ENCODE peak calls at places on chromosomes 1 and 21, in eight cellular contexts. One of them, this sample, is unnamed.

GRCh38 chr21:37463083-37463780 is 96.7 kb downstream of the DYRK1A start:
- DNase-seq in sigmoid colon: no peak
- DNase-seq in lower leg skin: no peak
- DNase-seq in endothelial cell of umbilical vein: peak
- DNase-seq in GM12892: no peak
- DNase-seq in body of pancreas: no peak
- DNase-seq in Peyer's patch: no peak
- DNase-seq in ovary: no peak
- DNase-seq in this sample: peak

GRCh38 chr21:45270306-45270821 is 17.3 kb downstream of the POFUT2 start:
- DNase-seq in sigmoid colon: peak
- DNase-seq in body of pancreas: peak
- DNase-seq in ovary: peak
- DNase-seq in Peyer's patch: peak
- DNase-seq in lower leg skin: no peak
- DNase-seq in GM12892: no peak
- DNase-seq in endothelial cell of umbilical vein: no peak
- DNase-seq in this sample: no peak

GRCh38 chr1:245154429-245155185 is at the start of gene KIF26B:
- DNase-seq in ovary: peak
- DNase-seq in endothelial cell of umbilical vein: peak
- DNase-seq in body of pancreas: peak
- DNase-seq in GM12892: peak
- DNase-seq in sigmoid colon: no peak
- DNase-seq in Peyer's patch: no peak
- DNase-seq in lower leg skin: no peak
- DNase-seq in this sample: peak

GRCh38 chr1:3160647-3161046 is 91.6 kb downstream of the PRDM16 start:
- DNase-seq in Peyer's patch: no peak
- DNase-seq in body of pancreas: no peak
- DNase-seq in ovary: no peak
- DNase-seq in GM12892: no peak
- DNase-seq in endothelial cell of umbilical vein: no peak
- DNase-seq in sigmoid colon: no peak
- DNase-seq in lower leg skin: no peak
- DNase-seq in this sample: no peak

GRCh38 chr1:236853916-236854601 is 59.0 kb downstream of the MTR start:
- DNase-seq in endothelial cell of umbilical vein: no peak
- DNase-seq in body of pancreas: no peak
- DNase-seq in sigmoid colon: no peak
- DNase-seq in Peyer's patch: no peak
- DNase-seq in GM12892: no peak
- DNase-seq in lower leg skin: no peak
- DNase-seq in ovary: no peak
- DNase-seq in this sample: no peak

GRCh38 chr1:110235839-110236682 is 25.9 kb downstream of the KCNC4 start:
- DNase-seq in body of pancreas: no peak
- DNase-seq in sigmoid colon: no peak
- DNase-seq in lower leg skin: no peak
- DNase-seq in ovary: no peak
- DNase-seq in Peyer's patch: no peak
- DNase-seq in endothelial cell of umbilical vein: peak
- DNase-seq in GM12892: no peak
- DNase-seq in this sample: peak

GRCh38 chr1:39204441-39205081 is at the start of gene MACF1:
- DNase-seq in body of pancreas: no peak
- DNase-seq in ovary: peak
- DNase-seq in GM12892: no peak
- DNase-seq in sigmoid colon: peak
- DNase-seq in endothelial cell of umbilical vein: peak
- DNase-seq in Peyer's patch: peak
- DNase-seq in lower leg skin: peak
- DNase-seq in this sample: peak

GRCh38 chr1:3403011-3403345 is 51.5 kb upstream of the ARHGEF16 start:
- DNase-seq in GM12892: no peak
- DNase-seq in Peyer's patch: no peak
- DNase-seq in lower leg skin: no peak
- DNase-seq in sigmoid colon: no peak
- DNase-seq in endothelial cell of umbilical vein: no peak
- DNase-seq in body of pancreas: no peak
- DNase-seq in ovary: no peak
- DNase-seq in this sample: no peak

GRCh38 chr21:29423051-29423450 is 124.3 kb downstream of the BACH1 start:
- DNase-seq in body of pancreas: no peak
- DNase-seq in lower leg skin: no peak
- DNase-seq in Peyer's patch: no peak
- DNase-seq in sigmoid colon: no peak
- DNase-seq in ovary: no peak
- DNase-seq in endothelial cell of umbilical vein: no peak
- DNase-seq in GM12892: no peak
- DNase-seq in this sample: no peak

GRCh38 chr1:171983584-171983983 is 142.3 kb downstream of the DNM3 start:
- DNase-seq in Peyer's patch: no peak
- DNase-seq in lower leg skin: no peak
- DNase-seq in ovary: no peak
- DNase-seq in sigmoid colon: no peak
- DNase-seq in GM12892: no peak
- DNase-seq in endothelial cell of umbilical vein: peak
- DNase-seq in body of pancreas: no peak
- DNase-seq in this sample: no peak

GRCh38 chr1:67626495-67627235 is 58.3 kb upstream of the GADD45A start:
- DNase-seq in GM12892: no peak
- DNase-seq in body of pancreas: no peak
- DNase-seq in lower leg skin: no peak
- DNase-seq in Peyer's patch: no peak
- DNase-seq in ovary: no peak
- DNase-seq in endothelial cell of umbilical vein: peak
- DNase-seq in sigmoid colon: no peak
- DNase-seq in this sample: no peak

GRCh38 chr1:1080122-1080753 is 6.1 kb upstream of the RNF223 start:
- DNase-seq in Peyer's patch: peak
- DNase-seq in lower leg skin: no peak
- DNase-seq in ovary: peak
- DNase-seq in GM12892: peak
- DNase-seq in body of pancreas: peak
- DNase-seq in sigmoid colon: peak
- DNase-seq in endothelial cell of umbilical vein: peak
- DNase-seq in this sample: peak

GRCh38 chr1:151611288-151611790 is 511 bp upstream of the SNX27 start:
- DNase-seq in GM12892: no peak
- DNase-seq in body of pancreas: no peak
- DNase-seq in Peyer's patch: peak
- DNase-seq in endothelial cell of umbilical vein: no peak
- DNase-seq in ovary: no peak
- DNase-seq in sigmoid colon: peak
- DNase-seq in lower leg skin: peak
- DNase-seq in this sample: peak

GRCh38 chr1:174262747-174263241 is 103.5 kb downstream of the RABGAP1L start:
- DNase-seq in Peyer's patch: no peak
- DNase-seq in body of pancreas: no peak
- DNase-seq in ovary: no peak
- DNase-seq in GM12892: no peak
- DNase-seq in endothelial cell of umbilical vein: peak
- DNase-seq in sigmoid colon: no peak
- DNase-seq in lower leg skin: no peak
- DNase-seq in this sample: peak

GRCh38 chr1:21174638-21175323 is 1.9 kb downstream of the EIF4G3 start:
- DNase-seq in sigmoid colon: no peak
- DNase-seq in GM12892: no peak
- DNase-seq in body of pancreas: no peak
- DNase-seq in Peyer's patch: no peak
- DNase-seq in endothelial cell of umbilical vein: peak
- DNase-seq in lower leg skin: no peak
- DNase-seq in ovary: no peak
- DNase-seq in this sample: no peak

GRCh38 chr1:7671676-7672075 is 99.4 kb upstream of the VAMP3 start:
- DNase-seq in body of pancreas: no peak
- DNase-seq in Peyer's patch: no peak
- DNase-seq in sigmoid colon: no peak
- DNase-seq in ovary: no peak
- DNase-seq in lower leg skin: no peak
- DNase-seq in GM12892: no peak
- DNase-seq in endothelial cell of umbilical vein: no peak
- DNase-seq in this sample: no peak

GRCh38 chr1:8097077-8097799 is 71.1 kb upstream of the ERRFI1 start:
- DNase-seq in ovary: no peak
- DNase-seq in Peyer's patch: peak
- DNase-seq in endothelial cell of umbilical vein: peak
- DNase-seq in body of pancreas: no peak
- DNase-seq in lower leg skin: no peak
- DNase-seq in sigmoid colon: no peak
- DNase-seq in GM12892: no peak
- DNase-seq in this sample: no peak

GRCh38 chr1:70220517-70221240 is 501 bp upstream of the SRSF11 start:
- DNase-seq in Peyer's patch: no peak
- DNase-seq in endothelial cell of umbilical vein: no peak
- DNase-seq in GM12892: no peak
- DNase-seq in lower leg skin: no peak
- DNase-seq in sigmoid colon: no peak
- DNase-seq in body of pancreas: no peak
- DNase-seq in ovary: no peak
- DNase-seq in this sample: peak

GRCh38 chr1:70220015-70220414 is 1.2 kb upstream of the SRSF11 start:
- DNase-seq in ovary: no peak
- DNase-seq in Peyer's patch: no peak
- DNase-seq in sigmoid colon: no peak
- DNase-seq in GM12892: no peak
- DNase-seq in endothelial cell of umbilical vein: no peak
- DNase-seq in body of pancreas: no peak
- DNase-seq in lower leg skin: no peak
- DNase-seq in this sample: peak

GRCh38 chr1:70224954-70225353 is 3.8 kb downstream of the SRSF11 start:
- DNase-seq in endothelial cell of umbilical vein: no peak
- DNase-seq in ovary: no peak
- DNase-seq in sigmoid colon: no peak
- DNase-seq in lower leg skin: no peak
- DNase-seq in Peyer's patch: no peak
- DNase-seq in body of pancreas: no peak
- DNase-seq in GM12892: no peak
- DNase-seq in this sample: peak

GRCh38 chr1:70222716-70223235 is 1.6 kb downstream of the SRSF11 start:
- DNase-seq in GM12892: no peak
- DNase-seq in endothelial cell of umbilical vein: peak
- DNase-seq in body of pancreas: no peak
- DNase-seq in lower leg skin: no peak
- DNase-seq in sigmoid colon: no peak
- DNase-seq in Peyer's patch: no peak
- DNase-seq in ovary: no peak
- DNase-seq in this sample: peak

GRCh38 chr1:70221241-70222077 is at the start of gene SRSF11:
- DNase-seq in Peyer's patch: peak
- DNase-seq in sigmoid colon: peak
- DNase-seq in endothelial cell of umbilical vein: peak
- DNase-seq in lower leg skin: peak
- DNase-seq in body of pancreas: peak
- DNase-seq in ovary: peak
- DNase-seq in GM12892: peak
- DNase-seq in this sample: peak
- TF ChIP-seq POLR2A in Peyer's patch: peak
- TF ChIP-seq POLR2A in sigmoid colon: peak
- TF ChIP-seq POLR2A in endothelial cell of umbilical vein: peak
- TF ChIP-seq POLR2A in lower leg skin: peak
- TF ChIP-seq POLR2A in body of pancreas: peak
- TF ChIP-seq POLR2A in ovary: peak
- TF ChIP-seq POLR2A in GM12892: peak
- TF ChIP-seq POLR2A in this sample: peak

GRCh38 chr1:155859234-155859829 is at the start of gene SYT11:
- DNase-seq in GM12892: peak
- DNase-seq in endothelial cell of umbilical vein: peak
- DNase-seq in sigmoid colon: peak
- DNase-seq in lower leg skin: peak
- DNase-seq in Peyer's patch: peak
- DNase-seq in body of pancreas: peak
- DNase-seq in ovary: peak
- DNase-seq in this sample: peak
- TF ChIP-seq POLR2A in GM12892: no peak
- TF ChIP-seq POLR2A in endothelial cell of umbilical vein: no peak
- TF ChIP-seq POLR2A in sigmoid colon: no peak
- TF ChIP-seq POLR2A in lower leg skin: no peak
- TF ChIP-seq POLR2A in Peyer's patch: no peak
- TF ChIP-seq POLR2A in body of pancreas: no peak
- TF ChIP-seq POLR2A in ovary: peak
- TF ChIP-seq POLR2A in this sample: no peak

GRCh38 chr1:37120279-37120678 is 86.0 kb upstream of the GRIK3 start:
- DNase-seq in body of pancreas: no peak
- DNase-seq in Peyer's patch: no peak
- DNase-seq in endothelial cell of umbilical vein: no peak
- DNase-seq in lower leg skin: no peak
- DNase-seq in sigmoid colon: no peak
- DNase-seq in ovary: no peak
- DNase-seq in GM12892: no peak
- DNase-seq in this sample: no peak
- TF ChIP-seq POLR2A in body of pancreas: no peak
- TF ChIP-seq POLR2A in Peyer's patch: no peak
- TF ChIP-seq POLR2A in endothelial cell of umbilical vein: no peak
- TF ChIP-seq POLR2A in lower leg skin: no peak
- TF ChIP-seq POLR2A in sigmoid colon: no peak
- TF ChIP-seq POLR2A in ovary: no peak
- TF ChIP-seq POLR2A in GM12892: no peak
- TF ChIP-seq POLR2A in this sample: no peak

GRCh38 chr1:226308723-226309397 is at the start of gene LIN9:
- DNase-seq in body of pancreas: peak
- DNase-seq in sigmoid colon: peak
- DNase-seq in lower leg skin: peak
- DNase-seq in ovary: peak
- DNase-seq in GM12892: peak
- DNase-seq in endothelial cell of umbilical vein: peak
- DNase-seq in Peyer's patch: peak
- DNase-seq in this sample: peak
- TF ChIP-seq POLR2A in body of pancreas: peak
- TF ChIP-seq POLR2A in sigmoid colon: no peak
- TF ChIP-seq POLR2A in lower leg skin: no peak
- TF ChIP-seq POLR2A in ovary: no peak
- TF ChIP-seq POLR2A in GM12892: peak
- TF ChIP-seq POLR2A in endothelial cell of umbilical vein: peak
- TF ChIP-seq POLR2A in Peyer's patch: peak
- TF ChIP-seq POLR2A in this sample: peak

GRCh38 chr1:18901952-18902522 is 318 bp downstream of the ALDH4A1 start:
- DNase-seq in sigmoid colon: no peak
- DNase-seq in body of pancreas: no peak
- DNase-seq in Peyer's patch: no peak
- DNase-seq in lower leg skin: no peak
- DNase-seq in ovary: no peak
- DNase-seq in endothelial cell of umbilical vein: no peak
- DNase-seq in GM12892: no peak
- DNase-seq in this sample: peak
- TF ChIP-seq POLR2A in sigmoid colon: no peak
- TF ChIP-seq POLR2A in body of pancreas: no peak
- TF ChIP-seq POLR2A in Peyer's patch: no peak
- TF ChIP-seq POLR2A in lower leg skin: no peak
- TF ChIP-seq POLR2A in ovary: peak
- TF ChIP-seq POLR2A in endothelial cell of umbilical vein: no peak
- TF ChIP-seq POLR2A in GM12892: no peak
- TF ChIP-seq POLR2A in this sample: no peak

GRCh38 chr1:248873409-248873992 is 14.6 kb upstream of the ZNF692 start:
- DNase-seq in endothelial cell of umbilical vein: peak
- DNase-seq in GM12892: peak
- DNase-seq in lower leg skin: peak
- DNase-seq in sigmoid colon: peak
- DNase-seq in Peyer's patch: peak
- DNase-seq in ovary: peak
- DNase-seq in body of pancreas: peak
- DNase-seq in this sample: peak
- TF ChIP-seq POLR2A in endothelial cell of umbilical vein: no peak
- TF ChIP-seq POLR2A in GM12892: peak
- TF ChIP-seq POLR2A in lower leg skin: no peak
- TF ChIP-seq POLR2A in sigmoid colon: peak
- TF ChIP-seq POLR2A in Peyer's patch: peak
- TF ChIP-seq POLR2A in ovary: peak
- TF ChIP-seq POLR2A in body of pancreas: peak
- TF ChIP-seq POLR2A in this sample: peak

GRCh38 chr1:218346391-218347204 is 1.5 kb downstream of the TGFB2 start:
- DNase-seq in endothelial cell of umbilical vein: peak
- DNase-seq in Peyer's patch: peak
- DNase-seq in ovary: peak
- DNase-seq in sigmoid colon: peak
- DNase-seq in GM12892: no peak
- DNase-seq in lower leg skin: no peak
- DNase-seq in body of pancreas: peak
- DNase-seq in this sample: peak
- TF ChIP-seq POLR2A in endothelial cell of umbilical vein: no peak
- TF ChIP-seq POLR2A in Peyer's patch: no peak
- TF ChIP-seq POLR2A in ovary: no peak
- TF ChIP-seq POLR2A in sigmoid colon: no peak
- TF ChIP-seq POLR2A in GM12892: no peak
- TF ChIP-seq POLR2A in lower leg skin: no peak
- TF ChIP-seq POLR2A in body of pancreas: no peak
- TF ChIP-seq POLR2A in this sample: no peak

This sample was measured in erythroblast.